ENCODE peak calls at places on chromosomes 4 and X, in four cellular contexts. One of them, this sample, is unnamed.

GRCh38 chrX:7606253-7606652 is 236.7 kb upstream of the VCX start:
- DNase-seq in K562: no peak
- DNase-seq in H1: no peak
- DNase-seq in HCT116: no peak
- DNase-seq in this sample: no peak

GRCh38 chrX:13764765-13765164 is 30.2 kb downstream of the OFD1 start:
- DNase-seq in K562: peak; percentile 28
- DNase-seq in H1: no peak
- DNase-seq in HCT116: no peak
- DNase-seq in this sample: peak; percentile 45

GRCh38 chr4:27887646-27888045 is 1027.0 kb downstream of the STIM2 start:
- DNase-seq in K562: no peak
- DNase-seq in H1: no peak
- DNase-seq in HCT116: no peak
- DNase-seq in this sample: no peak

GRCh38 chr4:57137261-57137660 is 27.1 kb upstream of the IGFBP7 start:
- DNase-seq in K562: no peak
- DNase-seq in H1: no peak
- DNase-seq in HCT116: no peak
- DNase-seq in this sample: no peak

GRCh38 chr4:144594471-144594986 is 51.4 kb upstream of the HHIP start:
- DNase-seq in K562: no peak
- DNase-seq in H1: no peak
- DNase-seq in HCT116: no peak
- DNase-seq in this sample: no peak

GRCh38 chrX:50978920-50979660 is 68.6 kb downstream of the BMP15 start:
- DNase-seq in K562: peak; percentile 4
- DNase-seq in H1: no peak
- DNase-seq in HCT116: no peak
- DNase-seq in this sample: no peak

GRCh38 chrX:29478336-29479069 is 736.9 kb upstream of the MAGEB2 start:
- DNase-seq in K562: peak; percentile 3
- DNase-seq in H1: peak; percentile 43
- DNase-seq in HCT116: peak; percentile 36
- DNase-seq in this sample: peak; percentile 65

GRCh38 chr4:137558951-137559350 is 26.7 kb upstream of the PCDH18 start:
- DNase-seq in K562: no peak
- DNase-seq in H1: no peak
- DNase-seq in HCT116: no peak
- DNase-seq in this sample: no peak

GRCh38 chr4:3483471-3483921 is 20.4 kb downstream of the DOK7 start:
- DNase-seq in K562: no peak
- DNase-seq in H1: no peak
- DNase-seq in HCT116: no peak
- DNase-seq in this sample: no peak

GRCh38 chrX:74613350-74614192 is 853 bp downstream of the RLIM start:
- DNase-seq in K562: peak; percentile 12
- DNase-seq in H1: no peak
- DNase-seq in HCT116: no peak
- DNase-seq in this sample: peak; percentile 25

GRCh38 chr4:56106755-56107154 is 158.0 kb downstream of the CEP135 start:
- DNase-seq in K562: no peak
- DNase-seq in H1: no peak
- DNase-seq in HCT116: no peak
- DNase-seq in this sample: no peak

GRCh38 chr4:111991797-111992196 is 153.5 kb upstream of the FAM241A start:
- DNase-seq in K562: no peak
- DNase-seq in H1: no peak
- DNase-seq in HCT116: peak; percentile 8
- DNase-seq in this sample: no peak

GRCh38 chr4:152171556-152171955 is 364.3 kb downstream of the FBXW7 start:
- DNase-seq in K562: no peak
- DNase-seq in H1: no peak
- DNase-seq in HCT116: no peak
- DNase-seq in this sample: no peak

GRCh38 chrX:113260474-113260873 is 419.8 kb upstream of the AMOT start:
- DNase-seq in K562: no peak
- DNase-seq in H1: no peak
- DNase-seq in HCT116: peak; percentile 0
- DNase-seq in this sample: peak; percentile 18

GRCh38 chrX:39309018-39309620 is 507.9 kb downstream of the MID1IP1 start:
- DNase-seq in K562: no peak
- DNase-seq in H1: no peak
- DNase-seq in HCT116: no peak
- DNase-seq in this sample: no peak
- TF ChIP-seq SP1 in K562: no peak
- TF ChIP-seq SP1 in H1: no peak
- TF ChIP-seq SP1 in HCT116: no peak
- TF ChIP-seq SP1 in this sample: no peak

GRCh38 chr4:16116019-16116418 is 32.2 kb upstream of the PROM1 start:
- DNase-seq in K562: no peak
- DNase-seq in H1: no peak
- DNase-seq in HCT116: no peak
- DNase-seq in this sample: no peak
- TF ChIP-seq SP1 in K562: no peak
- TF ChIP-seq SP1 in H1: no peak
- TF ChIP-seq SP1 in HCT116: no peak
- TF ChIP-seq SP1 in this sample: no peak

DNA sequence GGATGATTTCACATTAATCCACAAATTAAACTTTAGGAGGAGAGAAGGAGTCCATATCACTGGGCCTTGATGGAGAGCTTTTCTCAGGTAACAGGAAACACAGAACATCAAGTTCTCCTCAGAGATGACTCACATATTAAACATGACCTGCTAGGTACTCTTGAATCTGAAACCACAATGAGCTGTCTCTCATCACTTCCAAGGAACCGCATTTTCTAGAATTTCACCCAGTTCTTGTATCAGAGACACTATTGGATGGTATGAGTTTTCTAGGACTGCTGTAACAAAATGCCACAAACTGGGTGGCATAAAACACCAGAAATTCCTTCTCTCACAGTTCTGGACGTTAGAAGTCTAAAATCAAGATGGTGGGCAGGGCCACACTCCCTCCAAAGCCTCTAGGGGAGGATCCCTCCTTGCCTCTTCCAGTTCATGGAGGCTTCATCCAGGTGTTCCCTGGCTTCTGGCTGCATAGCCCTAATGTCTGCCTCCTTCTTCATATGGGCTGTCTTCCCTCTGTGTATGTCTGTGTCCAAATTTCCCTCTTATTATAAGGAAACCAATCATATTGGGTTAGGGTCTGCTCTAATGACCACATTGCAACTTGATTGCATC is 38.5 kb upstream of the RASL11B start:
- DNase-seq in K562: no peak
- DNase-seq in H1: no peak
- DNase-seq in HCT116: peak; percentile 54
- DNase-seq in this sample: no peak
- TF ChIP-seq SP1 in K562: no peak
- TF ChIP-seq SP1 in H1: no peak
- TF ChIP-seq SP1 in HCT116: peak; percentile 60
- TF ChIP-seq SP1 in this sample: no peak

GRCh38 chr4:123162859-123163258 is 233.7 kb upstream of the SPRY1 start:
- DNase-seq in K562: no peak
- DNase-seq in H1: no peak
- DNase-seq in HCT116: no peak
- DNase-seq in this sample: no peak

GRCh38 chr4:123168812-123169211 is 227.8 kb upstream of the SPRY1 start:
- DNase-seq in K562: no peak
- DNase-seq in H1: no peak
- DNase-seq in HCT116: no peak
- DNase-seq in this sample: no peak

GRCh38 chr4:123163501-123163900 is 233.1 kb upstream of the SPRY1 start:
- DNase-seq in K562: no peak
- DNase-seq in H1: no peak
- DNase-seq in HCT116: no peak
- DNase-seq in this sample: no peak

GRCh38 chr4:123170843-123171242 is 225.8 kb upstream of the SPRY1 start:
- DNase-seq in K562: no peak
- DNase-seq in H1: no peak
- DNase-seq in HCT116: no peak
- DNase-seq in this sample: no peak

GRCh38 chr4:123166023-123166422 is 230.6 kb upstream of the SPRY1 start:
- DNase-seq in K562: no peak
- DNase-seq in H1: no peak
- DNase-seq in HCT116: no peak
- DNase-seq in this sample: no peak
- TF ChIP-seq SP1 in K562: no peak
- TF ChIP-seq SP1 in H1: no peak
- TF ChIP-seq SP1 in HCT116: no peak
- TF ChIP-seq SP1 in this sample: no peak